ENCODE peak calls at places on chromosomes 12 and 14, in seven cellular contexts. C, Q, M, X, T, G and S are unnamed samples.

GRCh38 chr12:27460471-27460978 is 14.0 kb downstream of the SMCO2 start:
- DNase-seq in T (no peak), Q (no peak), X (peak; percentile 21), M (no peak), C (no peak), G (no peak), S (no peak)

GRCh38 chr14:23364164-23364571 is 804 bp downstream of the EFS start:
- DNase-seq in G (peak; percentile 9), T (no peak), X (no peak), M (peak; percentile 30), Q (no peak), C (no peak), S (no peak)

GRCh38 chr14:23119362-23120327 is 590 bp upstream of the CEBPE start:
- DNase-seq in Q (no peak), C (no peak), G (no peak), X (no peak), T (no peak), M (no peak), S (no peak)

GRCh38 chr14:75980856-75981255 is 939 bp downstream of the TGFB3 start:
- DNase-seq in T (no peak), X (no peak), G (peak; percentile 36), Q (no peak), C (no peak), M (no peak), S (no peak)

GRCh38 chr14:96683575-96684289 is 113.5 kb upstream of the VRK1 start:
- DNase-seq in M (no peak), G (no peak), T (no peak), X (no peak), Q (no peak), C (no peak), S (no peak)

GRCh38 chr14:24670594-24670993 is 36.6 kb upstream of the GZMB start:
- DNase-seq in G (no peak), Q (no peak), X (no peak), C (no peak), T (no peak), M (no peak), S (no peak)

GRCh38 chr14:65361920-65362319 is 50.6 kb upstream of the FUT8 start:
- DNase-seq in M (no peak), Q (peak; percentile 78), X (peak; percentile 74), T (peak; percentile 77), G (peak; percentile 96), C (no peak), S (no peak)

GRCh38 chr14:75335588-75335987 is 57.0 kb downstream of the FOS start:
- DNase-seq in T (no peak), C (no peak), Q (no peak), G (no peak), X (no peak), M (no peak), S (no peak)

GRCh38 chr14:59565112-59565511 is 11.5 kb downstream of the CCDC175 start:
- DNase-seq in T (no peak), Q (no peak), X (no peak), G (no peak), M (no peak), C (no peak), S (no peak)

GRCh38 chr14:22502007-22502406 is 87.0 kb downstream of the DAD1 start:
- DNase-seq in T (no peak), C (no peak), M (no peak), G (no peak), X (no peak), Q (no peak), S (no peak)

GRCh38 chr12:130788515-130788914 is 50.5 kb downstream of the STX2 start:
- DNase-seq in T (no peak), M (no peak), Q (no peak), G (no peak), X (no peak), C (no peak), S (no peak)

GRCh38 chr12:48924617-48925217 is 575 bp downstream of the FKBP11 start:
- DNase-seq in Q (peak; percentile 73), T (no peak), X (peak; percentile 51), C (no peak), G (peak; percentile 48), M (peak; percentile 16), S (no peak)

GRCh38 chr14:90629471-90629870 is 186.8 kb downstream of the TTC7B start:
- DNase-seq in M (no peak), Q (no peak), T (no peak), X (no peak), G (no peak), C (no peak), S (no peak)

GRCh38 chr12:99381992-99382391 is 265.6 kb upstream of the GARIN6 start:
- DNase-seq in G (no peak), Q (no peak), T (no peak), C (no peak), M (no peak), X (no peak), S (no peak)

GRCh38 chr12:115828151-115828550 is 449.3 kb downstream of the MED13L start:
- DNase-seq in T (no peak), G (no peak), C (no peak), Q (no peak), M (no peak), X (no peak), S (no peak)

GRCh38 chr12:102888511-102888910 is 28.5 kb downstream of the PAH start:
- DNase-seq in Q (no peak), C (no peak), M (no peak), T (no peak), G (no peak), X (no peak), S (no peak)

GRCh38 chr14:104869669-104870367 is 4.8 kb downstream of the CEP170B start:
- DNase-seq in M (no peak), G (no peak), T (no peak), C (no peak), X (no peak), Q (no peak), S (no peak)

GRCh38 chr12:124224535-124225110 is 70.3 kb upstream of the RFLNA start:
- DNase-seq in G (no peak), Q (no peak), X (no peak), T (no peak), C (no peak), M (no peak), S (no peak)

GRCh38 chr14:105890474-105891220 is 364.3 kb downstream of the TMEM121 start:
- DNase-seq in M (no peak), Q (peak; percentile 1), C (no peak), X (no peak), G (no peak), T (no peak), S (peak; percentile 80)

GRCh38 chr14:76776306-76777251 is 15.3 kb downstream of the VASH1 start:
- DNase-seq in G (no peak), M (peak; percentile 28), Q (no peak), T (no peak), X (no peak), C (no peak), S (no peak)

GRCh38 chr14:55123101-55123500 is 6.0 kb upstream of the LGALS3 start:
- DNase-seq in G (peak; percentile 84), C (no peak), X (peak; percentile 93), Q (no peak), T (no peak), M (no peak), S (no peak)

GRCh38 chr12:108447168-108447840 is 67.8 kb upstream of the FICD start:
- DNase-seq in X (no peak), G (peak; percentile 20), C (no peak), T (no peak), Q (no peak), M (no peak), S (no peak)

GRCh38 chr12:57232156-57232756 is 2.7 kb downstream of the SHMT2 start:
- DNase-seq in T (no peak), G (no peak), C (no peak), Q (no peak), M (no peak), X (no peak), S (no peak)

GRCh38 chr12:131860472-131861260 is 32.5 kb downstream of the MMP17 start:
- DNase-seq in M (no peak), G (peak; percentile 90), Q (peak; percentile 77), T (no peak), C (no peak), X (peak; percentile 59), S (peak; percentile 87)

GRCh38 chr12:15863984-15864383 is 18.2 kb upstream of the STRAP start:
- DNase-seq in T (no peak), G (no peak), C (no peak), X (no peak), Q (no peak), M (no peak), S (no peak)

DNA sequence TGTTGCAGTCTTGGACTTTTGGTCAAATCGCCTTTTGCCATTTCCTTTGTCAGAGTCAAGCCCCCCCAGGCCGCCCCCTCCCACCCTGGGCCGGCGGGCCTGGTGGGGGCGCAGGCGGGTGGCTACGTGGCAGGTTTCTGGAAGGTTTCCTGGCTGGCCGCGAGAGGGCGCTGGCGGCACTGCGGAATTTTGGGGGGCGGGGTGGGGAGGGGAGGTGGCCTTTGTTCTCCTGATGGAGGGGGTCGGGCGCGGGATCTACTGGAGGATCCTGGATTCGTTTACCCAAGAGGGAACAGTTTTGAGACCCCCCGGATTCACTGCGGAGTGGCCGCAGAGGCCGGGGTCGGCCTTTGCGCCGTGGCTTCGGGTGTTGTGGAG is 1.2 kb downstream of the MEG3 start:
- DNase-seq in C (no peak), Q (no peak), M (no peak), T (no peak), G (peak; percentile 37), X (no peak), S (no peak)
- TF ChIP-seq CTCF in C (peak; percentile 35), Q (no peak), M (no peak), T (peak; percentile 61), G (peak; percentile 37), X (peak; percentile 55), S (no peak)

DNA sequence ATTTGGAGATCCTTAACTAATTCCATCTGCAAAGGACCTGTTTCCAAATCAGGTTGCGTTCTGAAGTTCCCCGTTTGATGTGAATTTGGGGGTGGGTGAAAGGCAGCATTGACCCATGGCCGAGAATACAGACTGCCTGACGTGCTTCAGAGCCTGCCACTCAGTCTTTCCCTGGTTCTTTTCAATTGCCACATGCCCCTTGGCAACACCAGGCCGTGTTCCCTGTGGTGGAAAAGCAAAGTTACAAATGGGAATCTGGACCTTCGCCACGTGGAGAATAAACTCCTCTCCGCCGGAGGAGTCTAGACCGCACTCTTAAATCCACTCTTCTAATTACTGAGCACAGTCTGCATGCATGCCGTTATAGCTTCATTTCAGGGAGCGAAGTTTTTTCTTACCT is 158.9 kb downstream of the TMEM132C start:
- DNase-seq in X (no peak), T (no peak), C (no peak), Q (no peak), M (no peak), G (no peak), S (no peak)
- TF ChIP-seq CTCF in X (no peak), T (no peak), C (no peak), Q (no peak), M (no peak), G (no peak), S (no peak)

DNA sequence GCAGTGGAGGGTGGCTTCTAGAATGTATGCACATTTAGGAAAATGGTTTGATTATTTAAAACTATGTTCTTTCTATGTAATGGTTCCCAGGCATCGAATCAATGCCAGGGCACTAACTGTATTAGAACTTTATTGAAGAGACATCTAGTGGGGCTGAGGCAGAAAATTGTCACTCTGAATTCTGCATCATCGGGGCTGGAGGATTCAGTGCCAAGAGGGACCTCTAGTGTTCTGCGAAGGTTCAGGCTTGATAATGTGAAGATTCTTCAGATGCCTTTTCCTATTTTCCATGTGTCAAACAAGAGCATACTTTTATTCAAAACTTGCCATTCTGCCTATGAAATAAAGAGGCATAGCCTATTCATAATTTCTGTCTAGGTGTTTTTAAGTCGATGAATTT is 146.3 kb downstream of the CAND1 start:
- DNase-seq in G (peak; percentile 55), X (peak; percentile 52), Q (peak; percentile 27), M (no peak), C (no peak), T (peak; percentile 39), S (no peak)
- TF ChIP-seq CTCF in G (peak; percentile 56), X (peak; percentile 62), Q (no peak), M (peak; percentile 53), C (no peak), T (peak; percentile 69), S (peak; percentile 67)

GRCh38 chr12:91332305-91332704 is 149.7 kb upstream of the DCN start:
- DNase-seq in C (no peak), Q (no peak), X (peak; percentile 30), M (no peak), G (peak; percentile 65), T (no peak), S (no peak)
- TF ChIP-seq CTCF in C (no peak), Q (no peak), X (no peak), M (no peak), G (peak; percentile 19), T (no peak), S (peak; percentile 62)